ENCODE peak calls at places on chromosomes 12 and 14, in six cellular contexts. C, O, T, L, P and Q are unnamed samples.

GRCh38 chr14:52792097-52792415 is 649 bp upstream of the GNPNAT1 start:
- DNase-seq in C (no peak), O (no peak), T (no peak), L (no peak), P (no peak), Q (no peak)

GRCh38 chr12:105590571-105590970 is 260.1 kb downstream of the C12orf75 start:
- DNase-seq in C (peak), O (no peak), T (peak), L (no peak), P (no peak), Q (no peak)

GRCh38 chr12:54460317-54460935 is 13.0 kb downstream of the GTSF1 start:
- DNase-seq in C (no peak), O (no peak), T (no peak), L (no peak), P (no peak), Q (no peak)

GRCh38 chr12:111645433-111645832 is 40.3 kb downstream of the BRAP start:
- DNase-seq in C (no peak), O (no peak), T (no peak), L (no peak), P (no peak), Q (no peak)

GRCh38 chr14:77301103-77301502 is 19.6 kb downstream of the POMT2 start:
- DNase-seq in C (peak), O (peak), T (peak), L (peak), P (peak), Q (peak)

GRCh38 chr12:27383429-27384260 is 51.0 kb downstream of the BMAL2 start:
- DNase-seq in C (peak), O (peak), T (peak), L (peak), P (peak), Q (peak)

GRCh38 chr14:35878272-35879140 is 52.4 kb downstream of the BRMS1L start:
- DNase-seq in C (peak), O (no peak), T (peak), L (no peak), P (no peak), Q (no peak)

GRCh38 chr14:23551266-23552028 is at the start of gene ZFHX2:
- DNase-seq in C (peak), O (peak), T (peak), L (peak), P (peak), Q (peak)

GRCh38 chr14:20659813-20660395 is 18.4 kb upstream of the OR6S1 start:
- DNase-seq in C (no peak), O (no peak), T (no peak), L (no peak), P (peak), Q (no peak)

GRCh38 chr12:25382311-25383106 is 131.8 kb upstream of the KRAS start:
- DNase-seq in C (no peak), O (no peak), T (no peak), L (no peak), P (no peak), Q (no peak)

GRCh38 chr14:93332032-93332852 is 594 bp downstream of the BTBD7 start:
- DNase-seq in C (peak), O (peak), T (peak), L (peak), P (peak), Q (peak)
- TF ChIP-seq CTCF in C (no peak), O (no peak), T (no peak), L (no peak), P (no peak), Q (no peak)

DNA sequence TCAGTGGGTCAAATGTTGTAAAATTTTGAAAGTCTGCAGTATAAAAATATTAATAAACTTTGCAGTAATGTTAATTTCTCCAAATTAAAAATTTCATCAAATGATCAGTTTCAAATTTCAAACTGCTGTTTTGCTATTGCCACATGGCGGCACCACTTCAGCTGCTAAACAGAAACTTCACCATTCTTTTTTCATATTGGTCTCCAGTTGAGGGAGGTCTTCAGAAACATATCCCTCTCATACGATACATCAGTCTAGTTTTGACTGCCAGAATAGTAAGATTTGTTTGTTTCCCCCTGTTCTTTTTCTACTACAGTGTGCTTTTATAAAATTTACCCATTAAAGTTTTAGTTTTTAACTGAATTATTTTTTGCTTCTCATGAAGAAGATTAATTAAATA is 4.2 kb upstream of the TRHDE start:
- DNase-seq in C (no peak), O (no peak), T (no peak), L (no peak), P (no peak), Q (no peak)
- TF ChIP-seq CTCF in C (peak), O (no peak), T (no peak), L (no peak), P (no peak), Q (no peak)

GRCh38 chr12:58774008-58774407 is 146.3 kb downstream of the LRIG3 start:
- DNase-seq in C (no peak), O (no peak), T (no peak), L (no peak), P (no peak), Q (no peak)
- TF ChIP-seq CTCF in C (no peak), O (no peak), T (no peak), L (no peak), P (no peak), Q (no peak)

DNA sequence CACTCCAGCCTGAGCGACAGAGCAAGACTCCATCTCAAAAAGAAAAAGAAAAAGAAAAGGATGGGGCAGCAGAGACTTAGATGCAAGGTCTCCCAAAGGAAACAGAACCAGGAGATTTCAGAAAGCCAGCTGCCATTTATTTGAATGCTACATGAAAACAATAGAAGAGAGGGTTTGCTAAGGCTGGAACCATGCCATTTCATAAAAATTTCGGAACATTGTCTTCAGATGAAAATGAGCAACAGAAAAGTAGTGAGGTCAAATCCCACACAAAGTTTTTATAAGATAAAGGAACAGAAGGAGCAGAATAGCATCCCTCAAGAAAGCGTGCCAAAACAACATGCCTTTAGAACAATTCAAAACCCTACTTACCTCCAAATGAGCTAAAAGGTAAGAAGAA is 175.3 kb downstream of the ETV6 start:
- DNase-seq in C (no peak), O (no peak), T (no peak), L (no peak), P (no peak), Q (no peak)
- TF ChIP-seq CTCF in C (no peak), O (no peak), T (no peak), L (no peak), P (no peak), Q (no peak)